ENCODE peak calls at places on chromosomes 6 and 20, in nine cellular contexts. One of them, this sample, is unnamed.

GRCh38 chr20:51955756-51956155 is 153.4 kb upstream of the SALL4 start:
- DNase-seq in natural killer cell: no peak
- DNase-seq in SHP77 treated with DMSO at 0.1 percent for 48 hours: no peak
- DNase-seq in pancreas: no peak
- DNase-seq in stimulated activated CD4-positive, alpha-beta T cell treated with anti-CD3 and anti-CD28 coated beads, TNF-alpha, amount 100 ng/mL, for 48 hours: no peak
- DNase-seq in endodermal cell: no peak
- DNase-seq in neural progenitor cell: no peak
- DNase-seq in AG08395: no peak
- DNase-seq in NCI-H345: no peak
- DNase-seq in this sample: no peak

GRCh38 chr6:136351518-136352106 is 62.0 kb upstream of the BCLAF1 start:
- DNase-seq in natural killer cell: no peak
- DNase-seq in SHP77 treated with DMSO at 0.1 percent for 48 hours: no peak
- DNase-seq in pancreas: no peak
- DNase-seq in stimulated activated CD4-positive, alpha-beta T cell treated with anti-CD3 and anti-CD28 coated beads, TNF-alpha, amount 100 ng/mL, for 48 hours: no peak
- DNase-seq in endodermal cell: peak
- DNase-seq in neural progenitor cell: peak
- DNase-seq in AG08395: no peak
- DNase-seq in NCI-H345: peak
- DNase-seq in this sample: no peak

GRCh38 chr6:70863343-70863742 is 93.5 kb downstream of the B3GAT2 start:
- DNase-seq in natural killer cell: no peak
- DNase-seq in SHP77 treated with DMSO at 0.1 percent for 48 hours: no peak
- DNase-seq in pancreas: no peak
- DNase-seq in stimulated activated CD4-positive, alpha-beta T cell treated with anti-CD3 and anti-CD28 coated beads, TNF-alpha, amount 100 ng/mL, for 48 hours: no peak
- DNase-seq in endodermal cell: no peak
- DNase-seq in neural progenitor cell: no peak
- DNase-seq in AG08395: no peak
- DNase-seq in NCI-H345: no peak
- DNase-seq in this sample: no peak

GRCh38 chr20:61725966-61726365 is 339.7 kb downstream of the TAF4 start:
- DNase-seq in natural killer cell: no peak
- DNase-seq in SHP77 treated with DMSO at 0.1 percent for 48 hours: no peak
- DNase-seq in pancreas: no peak
- DNase-seq in stimulated activated CD4-positive, alpha-beta T cell treated with anti-CD3 and anti-CD28 coated beads, TNF-alpha, amount 100 ng/mL, for 48 hours: no peak
- DNase-seq in endodermal cell: no peak
- DNase-seq in neural progenitor cell: no peak
- DNase-seq in AG08395: no peak
- DNase-seq in NCI-H345: no peak
- DNase-seq in this sample: peak

GRCh38 chr6:167977717-167978467 is 19.6 kb upstream of the KIF25 start:
- DNase-seq in natural killer cell: no peak
- DNase-seq in SHP77 treated with DMSO at 0.1 percent for 48 hours: no peak
- DNase-seq in pancreas: no peak
- DNase-seq in stimulated activated CD4-positive, alpha-beta T cell treated with anti-CD3 and anti-CD28 coated beads, TNF-alpha, amount 100 ng/mL, for 48 hours: no peak
- DNase-seq in endodermal cell: no peak
- DNase-seq in neural progenitor cell: no peak
- DNase-seq in AG08395: no peak
- DNase-seq in NCI-H345: no peak
- DNase-seq in this sample: no peak

GRCh38 chr20:37330316-37330715 is 15.6 kb upstream of the SRC start:
- DNase-seq in natural killer cell: no peak
- DNase-seq in SHP77 treated with DMSO at 0.1 percent for 48 hours: no peak
- DNase-seq in pancreas: no peak
- DNase-seq in stimulated activated CD4-positive, alpha-beta T cell treated with anti-CD3 and anti-CD28 coated beads, TNF-alpha, amount 100 ng/mL, for 48 hours: no peak
- DNase-seq in endodermal cell: no peak
- DNase-seq in neural progenitor cell: no peak
- DNase-seq in AG08395: no peak
- DNase-seq in NCI-H345: no peak
- DNase-seq in this sample: no peak

GRCh38 chr20:8390500-8390899 is 258.4 kb downstream of the PLCB1 start:
- DNase-seq in natural killer cell: no peak
- DNase-seq in SHP77 treated with DMSO at 0.1 percent for 48 hours: no peak
- DNase-seq in pancreas: no peak
- DNase-seq in stimulated activated CD4-positive, alpha-beta T cell treated with anti-CD3 and anti-CD28 coated beads, TNF-alpha, amount 100 ng/mL, for 48 hours: no peak
- DNase-seq in endodermal cell: no peak
- DNase-seq in neural progenitor cell: no peak
- DNase-seq in AG08395: no peak
- DNase-seq in NCI-H345: no peak
- DNase-seq in this sample: no peak

GRCh38 chr6:21270501-21271290 is 322.9 kb upstream of the SOX4 start:
- DNase-seq in natural killer cell: no peak
- DNase-seq in SHP77 treated with DMSO at 0.1 percent for 48 hours: no peak
- DNase-seq in pancreas: no peak
- DNase-seq in stimulated activated CD4-positive, alpha-beta T cell treated with anti-CD3 and anti-CD28 coated beads, TNF-alpha, amount 100 ng/mL, for 48 hours: no peak
- DNase-seq in endodermal cell: no peak
- DNase-seq in neural progenitor cell: no peak
- DNase-seq in AG08395: no peak
- DNase-seq in NCI-H345: no peak
- DNase-seq in this sample: no peak

GRCh38 chr6:160121981-160122380 is 366 bp downstream of the SLC22A1 start:
- DNase-seq in natural killer cell: no peak
- DNase-seq in SHP77 treated with DMSO at 0.1 percent for 48 hours: no peak
- DNase-seq in pancreas: no peak
- DNase-seq in stimulated activated CD4-positive, alpha-beta T cell treated with anti-CD3 and anti-CD28 coated beads, TNF-alpha, amount 100 ng/mL, for 48 hours: no peak
- DNase-seq in endodermal cell: peak
- DNase-seq in neural progenitor cell: no peak
- DNase-seq in AG08395: no peak
- DNase-seq in NCI-H345: no peak
- DNase-seq in this sample: no peak

GRCh38 chr6:153503810-153504209 is 372.7 kb upstream of the RGS17 start:
- DNase-seq in natural killer cell: no peak
- DNase-seq in SHP77 treated with DMSO at 0.1 percent for 48 hours: no peak
- DNase-seq in pancreas: no peak
- DNase-seq in stimulated activated CD4-positive, alpha-beta T cell treated with anti-CD3 and anti-CD28 coated beads, TNF-alpha, amount 100 ng/mL, for 48 hours: no peak
- DNase-seq in endodermal cell: peak
- DNase-seq in neural progenitor cell: peak
- DNase-seq in AG08395: no peak
- DNase-seq in NCI-H345: peak
- DNase-seq in this sample: no peak

GRCh38 chr6:170269151-170269872 is 21.6 kb downstream of the DLL1 start:
- DNase-seq in natural killer cell: no peak
- DNase-seq in SHP77 treated with DMSO at 0.1 percent for 48 hours: peak
- DNase-seq in pancreas: peak
- DNase-seq in stimulated activated CD4-positive, alpha-beta T cell treated with anti-CD3 and anti-CD28 coated beads, TNF-alpha, amount 100 ng/mL, for 48 hours: no peak
- DNase-seq in endodermal cell: peak
- DNase-seq in neural progenitor cell: peak
- DNase-seq in AG08395: no peak
- DNase-seq in NCI-H345: peak
- DNase-seq in this sample: no peak

GRCh38 chr20:62876826-62877728 is 15.5 kb upstream of the TCFL5 start:
- DNase-seq in natural killer cell: no peak
- DNase-seq in SHP77 treated with DMSO at 0.1 percent for 48 hours: no peak
- DNase-seq in pancreas: no peak
- DNase-seq in stimulated activated CD4-positive, alpha-beta T cell treated with anti-CD3 and anti-CD28 coated beads, TNF-alpha, amount 100 ng/mL, for 48 hours: no peak
- DNase-seq in endodermal cell: peak
- DNase-seq in neural progenitor cell: no peak
- DNase-seq in AG08395: peak
- DNase-seq in NCI-H345: no peak
- DNase-seq in this sample: no peak